ENCODE peak calls at places on chromosomes 4 and X, in nine cellular contexts. V is lung; C is tibial nerve; I is foreskin keratinocyte; A is vagina; U is heart left ventricle; R is CD4-positive, alpha-beta memory T cell; K is neural progenitor cell; Z is lower lobe of right lung. O is an unnamed sample.
A peak's percentile ranks its signal among the peaks of the same experiment; 100 is the strongest.

GRCh38 chr4:73129319-73129718 is 59.8 kb upstream of the COX18 start:
- DNase-seq in V (no peak), C (no peak), I (no peak), A (no peak), U (no peak), R (no peak), K (no peak), Z (no peak), O (no peak)

GRCh38 chrX:47572773-47573333 is 9.4 kb upstream of the TIMP1 start:
- DNase-seq in V (no peak), C (no peak), I (no peak), A (no peak), U (no peak), R (no peak), K (no peak), Z (no peak), O (no peak)

GRCh38 chr4:88356771-88357170 is 21.9 kb upstream of the HERC6 start:
- DNase-seq in V (no peak), C (no peak), I (no peak), A (peak; percentile 8), U (no peak), R (no peak), K (no peak), Z (no peak), O (no peak)

GRCh38 chrX:137479394-137479793 is 86.5 kb upstream of the ZIC3 start:
- DNase-seq in V (no peak), C (no peak), I (no peak), A (no peak), U (no peak), R (no peak), K (no peak), Z (no peak), O (no peak)

GRCh38 chrX:141652315-141652714 is 46.2 kb downstream of the SPANXD start:
- DNase-seq in V (no peak), C (no peak), I (peak; percentile 24), A (no peak), U (no peak), R (no peak), K (no peak), Z (no peak), O (no peak)

GRCh38 chr4:109334596-109335105 is 32.2 kb upstream of the COL25A1 start:
- DNase-seq in V (no peak), C (no peak), I (no peak), A (no peak), U (no peak), R (no peak), K (no peak), Z (no peak), O (no peak)

GRCh38 chr4:183068502-183068901 is 30.6 kb upstream of the WWC2 start:
- DNase-seq in V (no peak), C (no peak), I (no peak), A (no peak), U (no peak), R (no peak), K (no peak), Z (no peak), O (no peak)

GRCh38 chr4:15001248-15001824 is 945 bp upstream of the CPEB2 start:
- DNase-seq in V (peak; percentile 80), C (peak; percentile 66), I (peak; percentile 90), A (peak; percentile 94), U (peak; percentile 89), R (peak; percentile 47), K (peak; percentile 73), Z (peak; percentile 80), O (peak; percentile 79)

DNA sequence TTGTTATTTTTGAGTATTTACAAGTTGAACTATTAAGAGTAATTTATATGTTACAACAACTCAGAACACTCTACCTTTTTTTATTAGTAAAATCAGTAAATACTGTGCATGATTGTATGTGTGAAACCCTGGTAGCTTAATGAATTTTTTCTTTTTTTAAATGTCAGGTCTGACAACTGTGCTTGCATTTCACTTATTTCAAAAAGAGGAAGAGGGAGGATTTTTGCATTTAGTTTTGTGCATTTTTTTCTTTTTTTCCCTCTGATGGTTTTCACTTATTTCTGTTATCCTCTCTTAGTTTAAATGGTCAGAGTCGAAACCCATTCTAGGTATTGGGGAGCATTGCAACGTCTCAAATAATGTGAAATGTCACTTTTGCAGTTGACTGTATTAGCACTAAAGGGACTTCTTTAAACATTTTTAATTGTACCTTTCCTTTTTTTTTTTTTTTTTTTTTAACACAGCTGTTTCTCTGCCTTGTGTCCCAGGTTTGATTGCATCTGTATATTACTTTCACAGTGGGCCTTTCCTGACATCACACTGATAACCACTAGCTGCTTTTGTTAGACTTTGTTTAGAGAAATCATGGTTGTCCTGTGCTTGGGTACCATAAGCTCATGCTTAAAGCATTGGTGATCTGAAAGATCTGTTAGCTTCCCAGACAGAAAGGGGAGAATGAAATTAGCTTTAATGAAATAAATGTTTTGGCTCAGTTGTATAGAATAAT is 28.5 kb downstream of the MOB1B start:
- DNase-seq in V (no peak), C (no peak), I (no peak), A (no peak), U (no peak), R (no peak), K (no peak), Z (no peak), O (no peak)
- H3K4me1 ChIP-seq in V (peaks cover 4% of the 10 kb centered on the region), C (no peaks in the 10 kb centered on the region), I (no peaks in the 10 kb centered on the region), A (no peaks in the 10 kb centered on the region), U (no peaks in the 10 kb centered on the region), R (peaks cover 13% of the 10 kb centered on the region), K (no peaks in the 10 kb centered on the region), Z (peaks cover 21% of the 10 kb centered on the region), O (peaks cover 13% of the 10 kb centered on the region)

GRCh38 chr4:140113653-140114052 is 40.3 kb downstream of the MAML3 start:
- DNase-seq in V (no peak), C (no peak), I (no peak), A (no peak), U (no peak), R (no peak), K (no peak), Z (no peak), O (no peak)

GRCh38 chr4:140118931-140119640 is 34.9 kb downstream of the MAML3 start:
- DNase-seq in V (no peak), C (no peak), I (no peak), A (no peak), U (no peak), R (no peak), K (no peak), Z (no peak), O (no peak)

GRCh38 chr4:140117946-140118345 is 36.0 kb downstream of the MAML3 start:
- DNase-seq in V (no peak), C (no peak), I (no peak), A (no peak), U (no peak), R (no peak), K (no peak), Z (no peak), O (no peak)

GRCh38 chr4:140115140-140115539 is 38.8 kb downstream of the MAML3 start:
- DNase-seq in V (no peak), C (no peak), I (no peak), A (no peak), U (no peak), R (no peak), K (no peak), Z (no peak), O (no peak)

DNA sequence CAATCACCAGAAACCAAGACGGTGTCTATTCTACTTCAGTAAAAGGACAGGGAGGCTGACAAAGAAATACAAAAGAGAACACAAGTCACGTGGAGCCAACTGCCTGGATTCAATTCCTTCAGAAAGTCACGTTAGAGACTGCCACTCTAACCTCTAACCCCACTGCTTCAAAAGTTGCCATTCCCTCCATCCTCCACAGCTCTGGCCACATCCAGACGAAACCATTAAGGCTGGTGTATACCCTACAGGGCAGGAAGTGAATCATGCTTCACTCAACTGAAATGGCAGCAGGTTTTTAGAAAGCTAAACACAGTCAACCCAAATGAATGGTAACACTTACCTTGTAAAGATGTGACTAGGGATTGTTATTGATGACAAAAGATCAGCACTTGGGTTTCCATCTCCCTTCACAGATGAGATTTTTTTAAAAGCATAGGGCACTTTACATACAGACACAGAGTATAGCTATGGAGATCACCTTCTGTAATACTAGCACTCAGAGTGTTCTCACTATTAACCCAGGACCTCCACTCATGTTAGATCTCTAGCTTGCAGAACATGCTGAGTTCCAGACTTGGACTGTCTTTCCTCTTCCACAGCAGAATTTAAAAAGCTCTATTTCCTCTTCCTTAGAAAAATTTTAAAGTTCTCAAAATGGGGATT is 37.4 kb downstream of the MAML3 start:
- DNase-seq in V (no peak), C (no peak), I (no peak), A (no peak), U (no peak), R (no peak), K (no peak), Z (no peak), O (no peak)
- H3K4me1 ChIP-seq in V (no peaks in the 10 kb centered on the region), C (no peaks in the 10 kb centered on the region), I (peaks cover 9% of the 10 kb centered on the region), A (no peaks in the 10 kb centered on the region), U (no peaks in the 10 kb centered on the region), R (peaks cover 3% of the 10 kb centered on the region), K (no peaks in the 10 kb centered on the region), Z (no peaks in the 10 kb centered on the region), O (no peaks in the 10 kb centered on the region)

GRCh38 chr4:53192496-53192895 is 173.4 kb downstream of the SCFD2 start:
- DNase-seq in V (no peak), C (no peak), I (no peak), A (no peak), U (no peak), R (no peak), K (no peak), Z (no peak), O (no peak)

GRCh38 chr4:53193111-53193510 is 172.8 kb downstream of the SCFD2 start:
- DNase-seq in V (no peak), C (no peak), I (no peak), A (no peak), U (no peak), R (no peak), K (no peak), Z (no peak), O (no peak)

GRCh38 chr4:53196872-53197759 is 168.7 kb downstream of the SCFD2 start:
- DNase-seq in V (no peak), C (no peak), I (peak; percentile 18), A (no peak), U (no peak), R (peak; percentile 37), K (peak; percentile 75), Z (no peak), O (no peak)

GRCh38 chr4:53196195-53196641 is 169.6 kb downstream of the SCFD2 start:
- DNase-seq in V (no peak), C (no peak), I (no peak), A (no peak), U (no peak), R (no peak), K (no peak), Z (no peak), O (no peak)

DNA sequence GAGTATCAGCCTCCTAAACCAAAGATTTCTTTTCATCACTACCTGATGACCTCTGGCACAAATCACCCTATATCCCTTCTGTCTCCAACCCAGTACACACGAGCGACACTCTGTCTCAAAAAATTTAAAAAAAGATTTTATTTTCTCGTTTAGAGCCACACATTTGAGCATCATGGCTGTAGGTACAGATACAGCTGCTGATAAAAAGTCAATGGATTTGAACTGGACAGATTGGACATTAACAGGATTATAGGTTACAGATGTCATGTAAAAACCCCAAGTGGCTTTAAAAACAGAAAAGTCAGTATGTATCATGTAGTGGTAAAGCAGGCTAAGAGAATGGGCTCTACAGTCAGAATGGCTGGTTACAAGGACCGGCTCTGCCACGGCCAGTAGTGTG is 171.1 kb downstream of the SCFD2 start:
- DNase-seq in V (no peak), C (no peak), I (no peak), A (no peak), U (no peak), R (no peak), K (no peak), Z (no peak), O (no peak)
- H3K4me1 ChIP-seq in V (no peaks in the 10 kb centered on the region), C (no peaks in the 10 kb centered on the region), I (no peaks in the 10 kb centered on the region), A (peaks cover 10% of the 10 kb centered on the region), U (no peaks in the 10 kb centered on the region), R (no peaks in the 10 kb centered on the region), K (peaks cover 6% of the 10 kb centered on the region), Z (no peaks in the 10 kb centered on the region), O (peaks cover 5% of the 10 kb centered on the region)

GRCh38 chrX:139828830-139829229 is 104.0 kb downstream of the ATP11C start:
- DNase-seq in V (no peak), C (no peak), I (no peak), A (no peak), U (no peak), R (no peak), K (no peak), Z (no peak), O (no peak)
- H3K4me1 ChIP-seq in V (peaks cover 2% of the 10 kb centered on the region), C (peaks cover 9% of the 10 kb centered on the region), I (peaks cover 13% of the 10 kb centered on the region), A (peaks cover 8% of the 10 kb centered on the region), U (no peaks in the 10 kb centered on the region), R (peaks cover 9% of the 10 kb centered on the region), K (peaks cover 61% of the 10 kb centered on the region), Z (peaks cover 14% of the 10 kb centered on the region), O (peaks cover 59% of the 10 kb centered on the region)

O was measured in left ventricle myocardium inferior.